ENCODE peak calls at places on chromosomes 13 and 19, in five cellular contexts. G is tibial artery; H is thoracic aorta; W is HL-60; J is CD4-positive, alpha-beta T cell. A is an unnamed sample.

GRCh38 chr19:51359294-51359693 is 6.9 kb downstream of the ETFB start:
- DNase-seq in G (no peak), H (no peak), W (no peak), J (no peak), A (no peak)

GRCh38 chr13:19060311-19061002 is 121.2 kb downstream of the TUBA3C start:
- DNase-seq in G (no peak), H (no peak), W (no peak), J (no peak), A (no peak)

GRCh38 chr13:98775844-98776598 is 23.5 kb upstream of the SLC15A1 start:
- DNase-seq in G (no peak), H (no peak), W (no peak), J (no peak), A (no peak)

GRCh38 chr13:73985789-73986188 is 148.4 kb downstream of the KLF12 start:
- DNase-seq in G (no peak), H (no peak), W (no peak), J (no peak), A (no peak)

GRCh38 chr19:29283366-29283765 is 70.4 kb upstream of the UQCRFS1 start:
- DNase-seq in G (peak; percentile 29), H (no peak), W (peak; percentile 45), J (no peak), A (no peak)

GRCh38 chr19:2426661-2427322 is 594 bp downstream of the TIMM13 start:
- DNase-seq in G (no peak), H (no peak), W (peak; percentile 74), J (peak; percentile 11), A (no peak)

GRCh38 chr13:113598481-113598880 is 13.9 kb downstream of the TFDP1 start:
- DNase-seq in G (peak; percentile 50), H (no peak), W (no peak), J (no peak), A (no peak)

GRCh38 chr19:43488179-43488578 is 16.4 kb downstream of the PHLDB3 start:
- DNase-seq in G (no peak), H (no peak), W (no peak), J (no peak), A (no peak)

GRCh38 chr13:100673376-100673830 is 1.2 kb downstream of the TMTC4 start:
- DNase-seq in G (no peak), H (no peak), W (no peak), J (no peak), A (no peak)

GRCh38 chr13:113862766-113863510 is 938 bp downstream of the GAS6 start:
- DNase-seq in G (peak; percentile 82), H (no peak), W (no peak), J (no peak), A (no peak)

GRCh38 chr13:65921933-65922332 is 1308.2 kb downstream of the PCDH9 start:
- DNase-seq in G (no peak), H (no peak), W (no peak), J (no peak), A (no peak)

GRCh38 chr19:8458380-8458779 is 13.6 kb downstream of the HNRNPM start:
- DNase-seq in G (no peak), H (no peak), W (no peak), J (no peak), A (no peak)

GRCh38 chr13:25375727-25376358 is 4.1 kb downstream of the ATP8A2 start:
- DNase-seq in G (no peak), H (no peak), W (peak; percentile 58), J (peak; percentile 14), A (no peak)

GRCh38 chr13:93967286-93967685 is 512.2 kb downstream of the DCT start:
- DNase-seq in G (no peak), H (no peak), W (no peak), J (no peak), A (no peak)

GRCh38 chr13:31545616-31546015 is 193.7 kb upstream of the RXFP2 start:
- DNase-seq in G (no peak), H (no peak), W (no peak), J (no peak), A (no peak)

GRCh38 chr19:46470376-46470775 is 987 bp downstream of the PNMA8A start:
- DNase-seq in G (peak; percentile 63), H (no peak), W (no peak), J (no peak), A (no peak)

GRCh38 chr19:16463341-16463990 is 8.3 kb downstream of the EPS15L1 start:
- DNase-seq in G (no peak), H (no peak), W (no peak), J (no peak), A (no peak)
- H3K27ac ChIP-seq in G (no peak overlapping the region), H (no peak overlapping the region), W (no peak overlapping the region), J (no peak overlapping the region), A (peak overlapping the region; percentile 62)

GRCh38 chr13:40982772-40983171 is 36.3 kb downstream of the ELF1 start:
- DNase-seq in G (no peak), H (no peak), W (peak; percentile 83), J (no peak), A (no peak)
- H3K27ac ChIP-seq in G (peak overlapping the region; percentile 49), H (peak overlapping the region; percentile 50), W (peak overlapping the region; percentile 76), J (peak overlapping the region; percentile 87), A (peak overlapping the region; percentile 77)

GRCh38 chr13:43861863-43862262 is 17.7 kb downstream of the CCDC122 start:
- DNase-seq in G (no peak), H (no peak), W (no peak), J (no peak), A (no peak)

GRCh38 chr13:43864921-43865320 is 14.6 kb downstream of the CCDC122 start:
- DNase-seq in G (no peak), H (no peak), W (no peak), J (no peak), A (no peak)

GRCh38 chr13:43865892-43866291 is 13.6 kb downstream of the CCDC122 start:
- DNase-seq in G (no peak), H (no peak), W (no peak), J (no peak), A (no peak)
- H3K27ac ChIP-seq in G (no peak overlapping the region), H (no peak overlapping the region), W (no peak overlapping the region), J (no peak overlapping the region), A (no peak overlapping the region)

GRCh38 chr19:5090780-5091575 is 122.1 kb downstream of the KDM4B start:
- DNase-seq in G (peak; percentile 81), H (no peak), W (no peak), J (no peak), A (no peak)

GRCh38 chr19:5091576-5092215 is 122.8 kb downstream of the KDM4B start:
- DNase-seq in G (peak; percentile 79), H (no peak), W (no peak), J (no peak), A (no peak)

GRCh38 chr19:5086725-5087439 is 118.0 kb downstream of the KDM4B start:
- DNase-seq in G (no peak), H (no peak), W (no peak), J (no peak), A (no peak)

GRCh38 chr19:5090465-5090779 is 121.5 kb downstream of the KDM4B start:
- DNase-seq in G (no peak), H (no peak), W (no peak), J (no peak), A (no peak)

GRCh38 chr19:5089283-5089682 is 120.4 kb downstream of the KDM4B start:
- DNase-seq in G (no peak), H (no peak), W (no peak), J (no peak), A (no peak)
- H3K27ac ChIP-seq in G (no peak overlapping the region), H (no peak overlapping the region), W (no peak overlapping the region), J (no peak overlapping the region), A (no peak overlapping the region)

GRCh38 chr19:12953456-12954149 is 3.4 kb downstream of the GADD45GIP1 start:
- DNase-seq in G (no peak), H (no peak), W (no peak), J (no peak), A (no peak)
- H3K27ac ChIP-seq in G (peak overlapping the region; percentile 96), H (peak overlapping the region; percentile 93), W (peak overlapping the region; percentile 53), J (no peak overlapping the region), A (no peak overlapping the region)

DNA sequence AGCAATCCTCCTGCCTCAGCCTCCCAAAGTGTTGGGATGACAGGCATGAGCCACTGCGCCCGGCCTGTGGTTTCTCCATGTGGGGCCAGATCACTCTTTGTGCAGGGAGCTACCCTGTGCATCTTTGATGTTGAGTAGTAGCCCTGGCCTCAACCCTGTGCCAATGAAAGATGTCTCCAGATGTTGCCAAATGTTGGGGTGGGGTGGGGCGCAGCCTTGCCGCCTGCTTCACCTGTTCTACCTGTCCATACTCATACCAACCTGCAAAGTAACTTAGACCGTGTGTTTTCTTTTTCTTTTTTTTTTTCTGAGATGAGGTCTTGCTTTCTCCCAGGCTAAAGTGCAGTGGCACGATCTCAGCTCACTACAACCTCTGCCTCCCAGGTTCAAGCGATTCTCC is 20.9 kb downstream of the IER2 start:
- DNase-seq in G (no peak), H (no peak), W (no peak), J (no peak), A (no peak)
- H3K27ac ChIP-seq in G (peak overlapping the region; percentile 78), H (no peak overlapping the region), W (no peak overlapping the region), J (peak overlapping the region; percentile 47), A (peak overlapping the region; percentile 27)

GRCh38 chr13:26406791-26407190 is 150.7 kb upstream of the WASF3 start:
- DNase-seq in G (no peak), H (no peak), W (no peak), J (no peak), A (no peak)
- H3K27ac ChIP-seq in G (no peak overlapping the region), H (no peak overlapping the region), W (no peak overlapping the region), J (no peak overlapping the region), A (no peak overlapping the region)

DNA sequence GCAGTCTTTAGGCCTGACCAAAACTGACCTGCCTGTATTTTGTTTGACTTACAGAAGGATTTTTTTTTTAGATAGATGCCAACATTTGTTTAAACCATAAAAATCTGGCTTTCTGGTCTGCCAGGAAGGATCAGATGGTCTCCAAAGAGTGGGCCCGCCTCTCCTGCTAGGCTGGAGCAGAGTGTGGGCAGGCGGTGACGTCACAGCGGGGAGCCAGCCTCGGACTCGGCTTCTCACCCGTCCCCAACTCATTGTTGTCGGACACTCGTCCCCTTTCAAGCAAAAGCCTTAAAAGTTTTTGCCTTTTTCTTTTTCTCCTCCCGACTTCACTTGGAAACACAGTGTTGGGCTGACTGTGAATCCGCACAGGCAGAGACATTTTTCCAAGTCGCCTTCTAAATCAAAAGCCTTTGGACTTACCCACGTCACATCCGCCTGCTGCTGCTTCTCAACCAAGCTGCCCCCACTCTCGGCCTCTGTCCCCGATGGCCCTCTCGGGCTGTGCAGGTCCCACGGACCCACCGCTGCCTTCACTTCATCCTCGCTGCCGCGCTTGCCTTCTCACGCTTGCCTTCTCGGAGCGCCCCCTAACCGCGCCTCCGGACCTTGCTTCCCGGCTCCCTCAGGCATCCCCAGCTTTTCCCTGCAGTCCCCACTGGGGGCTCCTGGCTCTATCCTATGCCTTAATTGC is 4.1 kb upstream of the ZNF135 start:
- DNase-seq in G (no peak), H (no peak), W (no peak), J (no peak), A (no peak)
- H3K27ac ChIP-seq in G (peak overlapping the region; percentile 31), H (no peak overlapping the region), W (no peak overlapping the region), J (no peak overlapping the region), A (no peak overlapping the region)

GRCh38 chr13:50366488-50367174 is 351.4 kb downstream of the KCNRG start:
- DNase-seq in G (no peak), H (no peak), W (no peak), J (no peak), A (no peak)
- H3K27ac ChIP-seq in G (no peak overlapping the region), H (no peak overlapping the region), W (no peak overlapping the region), J (peak overlapping the region; percentile 24), A (no peak overlapping the region)

DNA sequence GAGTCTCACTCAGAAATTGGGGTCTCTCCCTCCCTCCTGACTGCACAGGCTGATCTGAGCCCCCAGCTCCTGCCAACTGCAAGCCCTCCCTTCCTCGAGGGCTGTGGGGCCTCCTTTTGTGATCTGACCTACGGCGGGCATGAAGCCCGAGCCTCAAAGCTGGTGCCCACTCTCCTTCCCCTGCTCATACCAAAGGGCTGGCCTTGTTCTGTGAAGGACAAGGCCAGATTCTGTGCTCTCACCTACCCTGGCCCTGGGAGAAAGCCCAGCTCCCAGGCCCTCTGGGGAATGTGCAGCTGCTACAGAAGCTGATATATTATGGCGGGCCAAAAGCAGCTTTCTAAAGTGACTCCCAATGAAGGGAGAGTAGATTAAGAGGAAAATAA is 9.0 kb upstream of the ECH1 start:
- DNase-seq in G (no peak), H (no peak), W (no peak), J (no peak), A (no peak)
- H3K27ac ChIP-seq in G (no peak overlapping the region), H (peak overlapping the region; percentile 49), W (no peak overlapping the region), J (peak overlapping the region; percentile 47), A (peak overlapping the region; percentile 56)

A was measured in vagina.